ENCODE peak calls at places on chromosome 11, in five cellular contexts. R is adrenal gland, B is GM13977, C is tibial nerve, Q is A673. M is an unnamed sample.

GRCh38 chr11:14971865-14972580 is at the start of gene CALCA:
- DNase-seq in Q (peak; percentile 48), R (no peak), B (no peak), C (no peak), M (no peak)

GRCh38 chr11:129644326-129644725 is 171.3 kb upstream of the TMEM45B start:
- DNase-seq in R (no peak), C (no peak), Q (no peak), B (no peak), M (no peak)

GRCh38 chr11:8577791-8578581 is 16.0 kb downstream of the STK33 start:
- DNase-seq in Q (no peak), R (no peak), B (no peak), C (no peak), M (no peak)

GRCh38 chr11:29260939-29261705 is 755.7 kb downstream of the KCNA4 start:
- DNase-seq in C (no peak), R (no peak), B (no peak), Q (no peak), M (no peak)

GRCh38 chr11:10108901-10109665 is 184.9 kb downstream of the SBF2 start:
- DNase-seq in R (peak; percentile 66), B (no peak), Q (peak; percentile 62), C (no peak), M (no peak)

GRCh38 chr11:130513132-130513531 is 64.7 kb downstream of the ADAMTS15 start:
- DNase-seq in R (no peak), C (no peak), Q (no peak), B (no peak), M (no peak)

GRCh38 chr11:117230286-117230961 is 1.4 kb downstream of the PCSK7 start:
- DNase-seq in Q (no peak), B (peak; percentile 53), C (no peak), R (peak; percentile 46), M (no peak)

GRCh38 chr11:47466701-47467250 is 17.8 kb upstream of the RAPSN start:
- DNase-seq in Q (peak; percentile 88), R (peak; percentile 86), B (no peak), C (no peak), M (no peak)

GRCh38 chr11:112886707-112887370 is 74.4 kb upstream of the NCAM1 start:
- DNase-seq in B (no peak), Q (peak; percentile 88), R (no peak), C (no peak), M (no peak)

GRCh38 chr11:83161610-83162199 is 4.8 kb downstream of the PCF11 start:
- DNase-seq in R (no peak), C (no peak), B (no peak), Q (no peak), M (no peak)

GRCh38 chr11:118911113-118911879 is 14.4 kb downstream of the BCL9L start:
- DNase-seq in Q (peak; percentile 61), R (no peak), C (no peak), B (no peak), M (no peak)

GRCh38 chr11:60774726-60775125 is 10.4 kb upstream of the MS4A10 start:
- DNase-seq in B (no peak), R (no peak), C (no peak), Q (no peak), M (no peak)

GRCh38 chr11:8512547-8512946 is 81.5 kb downstream of the STK33 start:
- DNase-seq in B (no peak), C (no peak), Q (no peak), R (no peak), M (no peak)

GRCh38 chr11:64094463-64095223 is 58.9 kb downstream of the FLRT1 start:
- DNase-seq in C (no peak), Q (no peak), R (peak; percentile 84), B (no peak), M (no peak)

GRCh38 chr11:126790550-126790981 is 210.0 kb downstream of the KIRREL3 start:
- DNase-seq in C (no peak), R (no peak), B (no peak), Q (peak; percentile 18), M (no peak)

DNA sequence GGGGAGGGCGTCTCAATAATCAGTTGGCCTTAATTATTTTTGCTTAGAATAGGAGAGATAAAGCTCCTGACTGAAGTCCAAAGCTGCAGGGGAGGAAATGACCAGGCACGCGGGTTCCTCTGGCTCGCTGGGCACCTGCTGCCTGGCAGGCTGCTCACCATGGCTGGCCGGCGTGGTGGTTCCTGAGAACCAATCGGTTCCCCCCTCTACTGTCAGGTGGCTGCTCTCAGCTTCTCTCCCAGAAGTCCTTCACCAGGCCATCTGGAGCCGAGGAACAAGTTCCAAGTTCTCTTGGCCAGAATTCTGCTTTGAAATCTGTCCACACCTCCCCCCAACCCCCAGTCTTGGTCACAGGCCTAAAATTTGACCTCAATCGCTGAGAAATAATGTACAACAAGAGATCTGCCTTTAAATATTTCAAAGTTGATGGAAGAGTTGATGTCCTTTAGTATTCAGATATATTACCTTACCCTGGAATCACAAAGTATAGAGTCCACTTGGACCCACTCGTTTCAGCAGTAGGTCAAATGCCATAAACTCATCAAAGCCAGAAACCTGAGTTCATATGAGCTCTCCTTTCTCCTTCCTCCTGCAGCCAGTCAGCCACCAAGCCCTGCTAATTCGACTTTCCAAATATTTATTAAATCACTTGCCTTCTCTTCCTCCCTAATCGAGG is 25.2 kb downstream of the EXPH5 start:
- DNase-seq in Q (no peak), B (no peak), C (no peak), R (no peak), M (no peak)
- TF ChIP-seq CTCF in Q (no peak), B (no peak), C (no peak), R (no peak), M (no peak)

DNA sequence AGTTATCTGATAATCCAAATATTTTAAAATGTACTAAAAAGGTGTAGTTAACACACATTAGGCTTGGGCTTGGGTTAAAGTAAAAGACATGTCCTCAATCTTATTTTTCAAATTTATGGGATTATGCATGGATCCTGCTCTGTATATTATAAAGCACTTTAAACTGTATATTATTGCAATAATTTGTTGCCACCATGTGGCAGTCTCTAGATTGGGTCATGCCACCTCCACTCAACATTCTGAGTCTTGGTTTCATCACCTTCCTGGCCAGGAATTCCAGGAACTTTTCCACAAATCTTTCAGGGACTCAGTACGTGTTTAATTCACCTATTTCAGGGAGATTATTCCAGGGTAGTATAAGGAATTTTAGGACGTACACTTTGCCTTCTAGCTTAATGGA is 695.5 kb downstream of the FAM181B start:
- DNase-seq in Q (no peak), C (no peak), R (no peak), B (no peak), M (no peak)
- TF ChIP-seq CTCF in Q (peak; percentile 48), C (no peak), R (peak; percentile 21), B (no peak), M (peak; percentile 25)

DNA sequence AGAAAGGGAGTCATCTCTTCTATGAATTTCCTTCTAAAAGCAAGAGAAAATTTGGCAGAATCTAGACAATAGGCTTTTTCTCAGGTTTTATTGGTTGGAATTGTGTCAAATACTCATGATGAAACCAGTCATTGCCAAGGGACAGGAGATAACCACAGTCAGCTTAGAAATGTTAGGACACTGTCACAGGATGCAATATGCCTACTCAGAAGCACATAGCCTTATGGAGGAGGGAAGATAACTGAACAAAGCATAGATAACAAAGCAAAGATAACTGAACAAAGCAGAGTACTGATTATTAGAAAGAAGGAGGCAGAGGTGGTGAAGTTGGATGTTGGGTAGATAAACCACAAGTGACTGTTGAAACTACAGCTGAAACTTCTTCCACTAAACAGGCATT is 303.5 kb upstream of the PDGFD start:
- DNase-seq in R (no peak), B (no peak), Q (no peak), C (no peak), M (no peak)
- TF ChIP-seq CTCF in R (no peak), B (no peak), Q (no peak), C (no peak), M (no peak)

DNA sequence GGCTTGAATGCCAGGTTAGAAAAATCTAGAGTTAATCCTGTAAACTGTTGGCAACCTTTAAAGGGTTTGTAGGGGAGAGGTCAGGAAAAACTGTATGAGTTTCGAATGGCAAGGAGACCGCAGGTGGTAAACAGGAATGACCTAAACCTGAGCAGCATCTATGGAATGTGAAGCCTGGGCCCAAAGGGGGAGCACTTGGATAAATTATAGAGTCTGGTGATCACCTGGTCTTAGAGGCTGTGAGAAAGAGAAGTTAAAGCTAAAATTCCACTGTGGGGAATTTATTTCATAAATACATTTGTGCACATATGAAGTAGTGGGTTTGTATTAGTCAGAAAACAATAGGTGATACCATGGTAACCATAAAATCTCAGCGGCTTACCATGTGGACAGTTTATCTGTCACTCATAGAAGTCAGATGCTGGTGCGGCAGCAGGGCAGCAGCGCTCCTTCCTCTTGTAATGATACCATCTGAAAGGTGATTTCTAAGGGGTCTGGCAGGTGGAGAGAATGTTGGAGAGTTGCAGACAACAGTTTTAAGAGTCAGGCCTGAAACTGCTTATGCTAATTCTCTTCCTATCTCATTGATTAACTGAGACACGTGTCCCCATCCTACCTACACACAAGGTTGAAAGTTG is 1104.4 kb upstream of the CCDC90B start:
- DNase-seq in Q (peak; percentile 15), C (no peak), R (no peak), B (no peak), M (no peak)
- TF ChIP-seq CTCF in Q (peak; percentile 26), C (no peak), R (no peak), B (peak; percentile 2), M (peak; percentile 42)

DNA sequence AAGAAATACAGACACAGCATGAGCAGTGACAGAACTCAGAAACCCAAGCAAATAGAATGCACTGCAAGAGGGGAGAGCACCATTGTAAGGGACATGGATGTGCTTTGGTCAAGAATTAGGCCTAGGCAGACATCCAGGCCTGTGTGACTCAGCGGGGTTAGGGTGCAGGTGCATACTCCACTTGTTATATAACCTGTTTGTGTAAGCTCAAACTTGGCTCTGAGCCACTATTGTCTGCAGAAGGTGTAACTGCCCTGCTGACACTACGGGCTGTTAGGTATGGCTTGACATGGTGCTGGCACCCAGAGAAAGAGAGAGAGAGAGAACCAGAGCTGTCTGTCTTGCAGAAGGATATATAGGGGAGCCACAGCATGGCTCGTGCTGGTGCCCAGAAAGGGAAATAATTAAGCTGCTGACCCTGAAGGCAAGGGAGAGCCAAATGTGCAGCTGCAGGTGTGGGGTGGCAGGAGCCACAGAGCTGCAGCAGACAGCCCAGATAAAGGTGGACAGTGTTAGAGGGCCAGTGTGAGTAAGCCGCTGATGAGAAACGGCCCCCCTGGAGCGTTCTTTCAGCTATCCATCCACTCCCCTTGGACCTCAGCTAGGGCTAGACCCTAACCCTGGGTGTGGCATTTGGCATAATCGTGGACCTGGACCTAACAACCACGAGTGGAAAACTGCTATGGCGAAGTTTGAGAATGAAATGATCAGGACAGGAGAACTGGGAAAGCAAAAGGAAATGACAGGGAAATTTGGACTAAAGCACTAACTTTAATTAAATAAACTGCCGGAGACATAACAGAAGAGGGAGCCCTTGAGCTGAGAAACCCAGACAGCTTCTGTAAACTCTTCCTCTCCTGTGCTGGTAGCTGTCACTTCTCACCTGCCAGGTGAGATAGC is 253.0 kb upstream of the CCDC179 start:
- DNase-seq in B (peak; percentile 31), R (peak; percentile 57), C (no peak), Q (peak; percentile 28), M (no peak)
- TF ChIP-seq CTCF in B (peak; percentile 71), R (peak; percentile 53), C (no peak), Q (peak; percentile 58), M (peak; percentile 52)

M was measured in D721Med.